ENCODE peak calls at places on chromosome 5, in ten cellular contexts. One of them, this sample, is unnamed.

GRCh38 chr5:10077721-10078551 is 171.8 kb downstream of the ATPSCKMT start:
- DNase-seq in stimulated activated CD4-positive, alpha-beta T cell treated with anti-CD3 and anti-CD28 coated beads, Interleukin-1b, Interleukin-23, amount 100 ng/mL, for 24 hours: no peak
- DNase-seq in astrocyte of the spinal cord: peak; percentile 17
- DNase-seq in activated B cell treated with CpG ODN at 0.5 μM for 24 hours: no peak
- DNase-seq in ELR: peak; percentile 1
- DNase-seq in fibroblast of mammary gland: peak; percentile 77
- DNase-seq in mammary epithelial cell: no peak
- DNase-seq in stimulated activated CD8-positive, alpha-beta memory T cell treated with anti-CD3 and anti-CD28 coated beads, Interleukin-4, amount 100 ng/mL, for 1 hour: no peak
- DNase-seq in cardiac muscle cell: peak; percentile 1
- DNase-seq in SK-N-SH: no peak
- DNase-seq in this sample: no peak

GRCh38 chr5:83034036-83034435 is 43.2 kb downstream of the TMEM167A start:
- DNase-seq in SK-N-SH: no peak
- DNase-seq in fibroblast of mammary gland: no peak
- DNase-seq in activated B cell treated with CpG ODN at 0.5 μM for 24 hours: no peak
- DNase-seq in mammary epithelial cell: no peak
- DNase-seq in ELR: no peak
- DNase-seq in astrocyte of the spinal cord: no peak
- DNase-seq in stimulated activated CD8-positive, alpha-beta memory T cell treated with anti-CD3 and anti-CD28 coated beads, Interleukin-4, amount 100 ng/mL, for 1 hour: no peak
- DNase-seq in cardiac muscle cell: no peak
- DNase-seq in stimulated activated CD4-positive, alpha-beta T cell treated with anti-CD3 and anti-CD28 coated beads, Interleukin-1b, Interleukin-23, amount 100 ng/mL, for 24 hours: no peak
- DNase-seq in this sample: no peak

GRCh38 chr5:137221914-137222313 is 277.2 kb downstream of the SPOCK1 start:
- DNase-seq in ELR: no peak
- DNase-seq in activated B cell treated with CpG ODN at 0.5 μM for 24 hours: no peak
- DNase-seq in SK-N-SH: peak; percentile 15
- DNase-seq in stimulated activated CD8-positive, alpha-beta memory T cell treated with anti-CD3 and anti-CD28 coated beads, Interleukin-4, amount 100 ng/mL, for 1 hour: no peak
- DNase-seq in mammary epithelial cell: no peak
- DNase-seq in fibroblast of mammary gland: no peak
- DNase-seq in astrocyte of the spinal cord: no peak
- DNase-seq in cardiac muscle cell: no peak
- DNase-seq in stimulated activated CD4-positive, alpha-beta T cell treated with anti-CD3 and anti-CD28 coated beads, Interleukin-1b, Interleukin-23, amount 100 ng/mL, for 24 hours: no peak
- DNase-seq in this sample: no peak

GRCh38 chr5:15734058-15734457 is 234.1 kb downstream of the FBXL7 start:
- DNase-seq in SK-N-SH: no peak
- DNase-seq in astrocyte of the spinal cord: no peak
- DNase-seq in activated B cell treated with CpG ODN at 0.5 μM for 24 hours: no peak
- DNase-seq in stimulated activated CD4-positive, alpha-beta T cell treated with anti-CD3 and anti-CD28 coated beads, Interleukin-1b, Interleukin-23, amount 100 ng/mL, for 24 hours: no peak
- DNase-seq in fibroblast of mammary gland: no peak
- DNase-seq in mammary epithelial cell: no peak
- DNase-seq in ELR: no peak
- DNase-seq in cardiac muscle cell: no peak
- DNase-seq in stimulated activated CD8-positive, alpha-beta memory T cell treated with anti-CD3 and anti-CD28 coated beads, Interleukin-4, amount 100 ng/mL, for 1 hour: no peak
- DNase-seq in this sample: no peak

GRCh38 chr5:91146905-91147600 is 236.1 kb downstream of the ARRDC3 start:
- DNase-seq in stimulated activated CD8-positive, alpha-beta memory T cell treated with anti-CD3 and anti-CD28 coated beads, Interleukin-4, amount 100 ng/mL, for 1 hour: no peak
- DNase-seq in stimulated activated CD4-positive, alpha-beta T cell treated with anti-CD3 and anti-CD28 coated beads, Interleukin-1b, Interleukin-23, amount 100 ng/mL, for 24 hours: no peak
- DNase-seq in astrocyte of the spinal cord: no peak
- DNase-seq in ELR: no peak
- DNase-seq in fibroblast of mammary gland: no peak
- DNase-seq in SK-N-SH: no peak
- DNase-seq in mammary epithelial cell: no peak
- DNase-seq in activated B cell treated with CpG ODN at 0.5 μM for 24 hours: no peak
- DNase-seq in cardiac muscle cell: peak; percentile 66
- DNase-seq in this sample: no peak

GRCh38 chr5:23208959-23209431 is 298.4 kb upstream of the PRDM9 start:
- DNase-seq in stimulated activated CD4-positive, alpha-beta T cell treated with anti-CD3 and anti-CD28 coated beads, Interleukin-1b, Interleukin-23, amount 100 ng/mL, for 24 hours: no peak
- DNase-seq in astrocyte of the spinal cord: peak; percentile 29
- DNase-seq in activated B cell treated with CpG ODN at 0.5 μM for 24 hours: no peak
- DNase-seq in cardiac muscle cell: peak; percentile 57
- DNase-seq in SK-N-SH: peak; percentile 34
- DNase-seq in fibroblast of mammary gland: peak; percentile 67
- DNase-seq in mammary epithelial cell: peak; percentile 63
- DNase-seq in ELR: peak; percentile 19
- DNase-seq in stimulated activated CD8-positive, alpha-beta memory T cell treated with anti-CD3 and anti-CD28 coated beads, Interleukin-4, amount 100 ng/mL, for 1 hour: no peak
- DNase-seq in this sample: no peak

GRCh38 chr5:58466939-58467338 is 7.1 kb upstream of the PLK2 start:
- DNase-seq in stimulated activated CD8-positive, alpha-beta memory T cell treated with anti-CD3 and anti-CD28 coated beads, Interleukin-4, amount 100 ng/mL, for 1 hour: no peak
- DNase-seq in astrocyte of the spinal cord: peak; percentile 60
- DNase-seq in fibroblast of mammary gland: peak; percentile 35
- DNase-seq in mammary epithelial cell: no peak
- DNase-seq in SK-N-SH: no peak
- DNase-seq in cardiac muscle cell: peak; percentile 55
- DNase-seq in stimulated activated CD4-positive, alpha-beta T cell treated with anti-CD3 and anti-CD28 coated beads, Interleukin-1b, Interleukin-23, amount 100 ng/mL, for 24 hours: no peak
- DNase-seq in activated B cell treated with CpG ODN at 0.5 μM for 24 hours: no peak
- DNase-seq in ELR: peak; percentile 63
- DNase-seq in this sample: no peak

GRCh38 chr5:113217619-113218184 is 217.1 kb downstream of the TSSK1B start:
- DNase-seq in activated B cell treated with CpG ODN at 0.5 μM for 24 hours: no peak
- DNase-seq in astrocyte of the spinal cord: no peak
- DNase-seq in stimulated activated CD8-positive, alpha-beta memory T cell treated with anti-CD3 and anti-CD28 coated beads, Interleukin-4, amount 100 ng/mL, for 1 hour: no peak
- DNase-seq in fibroblast of mammary gland: no peak
- DNase-seq in cardiac muscle cell: no peak
- DNase-seq in mammary epithelial cell: no peak
- DNase-seq in ELR: no peak
- DNase-seq in SK-N-SH: no peak
- DNase-seq in stimulated activated CD4-positive, alpha-beta T cell treated with anti-CD3 and anti-CD28 coated beads, Interleukin-1b, Interleukin-23, amount 100 ng/mL, for 24 hours: no peak
- DNase-seq in this sample: no peak

GRCh38 chr5:97111004-97111403 is 31.4 kb downstream of the LIX1 start:
- DNase-seq in ELR: no peak
- DNase-seq in fibroblast of mammary gland: no peak
- DNase-seq in activated B cell treated with CpG ODN at 0.5 μM for 24 hours: no peak
- DNase-seq in mammary epithelial cell: no peak
- DNase-seq in stimulated activated CD8-positive, alpha-beta memory T cell treated with anti-CD3 and anti-CD28 coated beads, Interleukin-4, amount 100 ng/mL, for 1 hour: no peak
- DNase-seq in SK-N-SH: no peak
- DNase-seq in cardiac muscle cell: no peak
- DNase-seq in stimulated activated CD4-positive, alpha-beta T cell treated with anti-CD3 and anti-CD28 coated beads, Interleukin-1b, Interleukin-23, amount 100 ng/mL, for 24 hours: no peak
- DNase-seq in astrocyte of the spinal cord: no peak
- DNase-seq in this sample: no peak

GRCh38 chr5:72007336-72008111 is 99.8 kb upstream of the MAP1B start:
- DNase-seq in stimulated activated CD4-positive, alpha-beta T cell treated with anti-CD3 and anti-CD28 coated beads, Interleukin-1b, Interleukin-23, amount 100 ng/mL, for 24 hours: no peak
- DNase-seq in cardiac muscle cell: no peak
- DNase-seq in mammary epithelial cell: no peak
- DNase-seq in stimulated activated CD8-positive, alpha-beta memory T cell treated with anti-CD3 and anti-CD28 coated beads, Interleukin-4, amount 100 ng/mL, for 1 hour: no peak
- DNase-seq in fibroblast of mammary gland: no peak
- DNase-seq in SK-N-SH: peak; percentile 63
- DNase-seq in astrocyte of the spinal cord: no peak
- DNase-seq in activated B cell treated with CpG ODN at 0.5 μM for 24 hours: no peak
- DNase-seq in ELR: no peak
- DNase-seq in this sample: no peak

GRCh38 chr5:50958852-50959457 is 292.5 kb downstream of the PARP8 start:
- DNase-seq in mammary epithelial cell: peak; percentile 9
- DNase-seq in stimulated activated CD4-positive, alpha-beta T cell treated with anti-CD3 and anti-CD28 coated beads, Interleukin-1b, Interleukin-23, amount 100 ng/mL, for 24 hours: no peak
- DNase-seq in ELR: peak; percentile 57
- DNase-seq in activated B cell treated with CpG ODN at 0.5 μM for 24 hours: no peak
- DNase-seq in fibroblast of mammary gland: peak; percentile 33
- DNase-seq in cardiac muscle cell: peak; percentile 47
- DNase-seq in SK-N-SH: peak; percentile 59
- DNase-seq in astrocyte of the spinal cord: peak; percentile 39
- DNase-seq in stimulated activated CD8-positive, alpha-beta memory T cell treated with anti-CD3 and anti-CD28 coated beads, Interleukin-4, amount 100 ng/mL, for 1 hour: no peak
- DNase-seq in this sample: no peak

GRCh38 chr5:139388198-139388821 is 1.4 kb downstream of the MZB1 start:
- DNase-seq in cardiac muscle cell: peak; percentile 58
- DNase-seq in SK-N-SH: no peak
- DNase-seq in stimulated activated CD8-positive, alpha-beta memory T cell treated with anti-CD3 and anti-CD28 coated beads, Interleukin-4, amount 100 ng/mL, for 1 hour: no peak
- DNase-seq in activated B cell treated with CpG ODN at 0.5 μM for 24 hours: peak; percentile 54
- DNase-seq in astrocyte of the spinal cord: no peak
- DNase-seq in ELR: no peak
- DNase-seq in stimulated activated CD4-positive, alpha-beta T cell treated with anti-CD3 and anti-CD28 coated beads, Interleukin-1b, Interleukin-23, amount 100 ng/mL, for 24 hours: no peak
- DNase-seq in fibroblast of mammary gland: no peak
- DNase-seq in mammary epithelial cell: no peak
- DNase-seq in this sample: no peak

GRCh38 chr5:138969323-138970013 is 94.3 kb upstream of the LRRTM2 start:
- DNase-seq in stimulated activated CD8-positive, alpha-beta memory T cell treated with anti-CD3 and anti-CD28 coated beads, Interleukin-4, amount 100 ng/mL, for 1 hour: no peak
- DNase-seq in SK-N-SH: peak; percentile 54
- DNase-seq in fibroblast of mammary gland: no peak
- DNase-seq in ELR: no peak
- DNase-seq in cardiac muscle cell: no peak
- DNase-seq in stimulated activated CD4-positive, alpha-beta T cell treated with anti-CD3 and anti-CD28 coated beads, Interleukin-1b, Interleukin-23, amount 100 ng/mL, for 24 hours: no peak
- DNase-seq in activated B cell treated with CpG ODN at 0.5 μM for 24 hours: no peak
- DNase-seq in astrocyte of the spinal cord: no peak
- DNase-seq in mammary epithelial cell: no peak
- DNase-seq in this sample: no peak

GRCh38 chr5:17396247-17396646 is 101.8 kb upstream of the TAF11L2 start:
- DNase-seq in ELR: no peak
- DNase-seq in astrocyte of the spinal cord: no peak
- DNase-seq in SK-N-SH: no peak
- DNase-seq in fibroblast of mammary gland: peak; percentile 49
- DNase-seq in stimulated activated CD8-positive, alpha-beta memory T cell treated with anti-CD3 and anti-CD28 coated beads, Interleukin-4, amount 100 ng/mL, for 1 hour: no peak
- DNase-seq in stimulated activated CD4-positive, alpha-beta T cell treated with anti-CD3 and anti-CD28 coated beads, Interleukin-1b, Interleukin-23, amount 100 ng/mL, for 24 hours: no peak
- DNase-seq in mammary epithelial cell: no peak
- DNase-seq in cardiac muscle cell: no peak
- DNase-seq in activated B cell treated with CpG ODN at 0.5 μM for 24 hours: no peak
- DNase-seq in this sample: no peak

GRCh38 chr5:71924325-71924724 is 182.9 kb upstream of the MAP1B start:
- DNase-seq in stimulated activated CD8-positive, alpha-beta memory T cell treated with anti-CD3 and anti-CD28 coated beads, Interleukin-4, amount 100 ng/mL, for 1 hour: no peak
- DNase-seq in ELR: peak; percentile 20
- DNase-seq in SK-N-SH: no peak
- DNase-seq in stimulated activated CD4-positive, alpha-beta T cell treated with anti-CD3 and anti-CD28 coated beads, Interleukin-1b, Interleukin-23, amount 100 ng/mL, for 24 hours: no peak
- DNase-seq in mammary epithelial cell: no peak
- DNase-seq in cardiac muscle cell: peak; percentile 34
- DNase-seq in fibroblast of mammary gland: no peak
- DNase-seq in astrocyte of the spinal cord: peak; percentile 39
- DNase-seq in activated B cell treated with CpG ODN at 0.5 μM for 24 hours: no peak
- DNase-seq in this sample: no peak

GRCh38 chr5:5141625-5142527 is 1.7 kb downstream of the ADAMTS16 start:
- DNase-seq in astrocyte of the spinal cord: peak; percentile 73
- DNase-seq in fibroblast of mammary gland: peak; percentile 69
- DNase-seq in cardiac muscle cell: peak; percentile 71
- DNase-seq in mammary epithelial cell: peak; percentile 29
- DNase-seq in stimulated activated CD8-positive, alpha-beta memory T cell treated with anti-CD3 and anti-CD28 coated beads, Interleukin-4, amount 100 ng/mL, for 1 hour: peak; percentile 21
- DNase-seq in SK-N-SH: peak; percentile 53
- DNase-seq in ELR: peak; percentile 80
- DNase-seq in stimulated activated CD4-positive, alpha-beta T cell treated with anti-CD3 and anti-CD28 coated beads, Interleukin-1b, Interleukin-23, amount 100 ng/mL, for 24 hours: peak; percentile 21
- DNase-seq in activated B cell treated with CpG ODN at 0.5 μM for 24 hours: no peak
- DNase-seq in this sample: peak; percentile 43

GRCh38 chr5:51484326-51484725 is 101.1 kb downstream of the ISL1 start:
- DNase-seq in ELR: peak; percentile 47
- DNase-seq in fibroblast of mammary gland: no peak
- DNase-seq in stimulated activated CD8-positive, alpha-beta memory T cell treated with anti-CD3 and anti-CD28 coated beads, Interleukin-4, amount 100 ng/mL, for 1 hour: no peak
- DNase-seq in activated B cell treated with CpG ODN at 0.5 μM for 24 hours: no peak
- DNase-seq in SK-N-SH: no peak
- DNase-seq in mammary epithelial cell: no peak
- DNase-seq in stimulated activated CD4-positive, alpha-beta T cell treated with anti-CD3 and anti-CD28 coated beads, Interleukin-1b, Interleukin-23, amount 100 ng/mL, for 24 hours: no peak
- DNase-seq in astrocyte of the spinal cord: peak; percentile 5
- DNase-seq in cardiac muscle cell: no peak
- DNase-seq in this sample: no peak

GRCh38 chr5:149166128-149166527 is 24.8 kb downstream of the ABLIM3 start:
- DNase-seq in SK-N-SH: no peak
- DNase-seq in astrocyte of the spinal cord: no peak
- DNase-seq in activated B cell treated with CpG ODN at 0.5 μM for 24 hours: no peak
- DNase-seq in ELR: peak; percentile 77
- DNase-seq in stimulated activated CD4-positive, alpha-beta T cell treated with anti-CD3 and anti-CD28 coated beads, Interleukin-1b, Interleukin-23, amount 100 ng/mL, for 24 hours: no peak
- DNase-seq in fibroblast of mammary gland: peak; percentile 92
- DNase-seq in stimulated activated CD8-positive, alpha-beta memory T cell treated with anti-CD3 and anti-CD28 coated beads, Interleukin-4, amount 100 ng/mL, for 1 hour: no peak
- DNase-seq in mammary epithelial cell: peak; percentile 28
- DNase-seq in cardiac muscle cell: no peak
- DNase-seq in this sample: no peak

GRCh38 chr5:170603578-170604565 is 100.1 kb downstream of the KCNIP1 start:
- DNase-seq in mammary epithelial cell: peak; percentile 24
- DNase-seq in activated B cell treated with CpG ODN at 0.5 μM for 24 hours: no peak
- DNase-seq in cardiac muscle cell: peak; percentile 57
- DNase-seq in ELR: peak; percentile 60
- DNase-seq in stimulated activated CD4-positive, alpha-beta T cell treated with anti-CD3 and anti-CD28 coated beads, Interleukin-1b, Interleukin-23, amount 100 ng/mL, for 24 hours: peak; percentile 43
- DNase-seq in astrocyte of the spinal cord: peak; percentile 18
- DNase-seq in fibroblast of mammary gland: peak; percentile 49
- DNase-seq in stimulated activated CD8-positive, alpha-beta memory T cell treated with anti-CD3 and anti-CD28 coated beads, Interleukin-4, amount 100 ng/mL, for 1 hour: no peak
- DNase-seq in SK-N-SH: peak; percentile 84
- DNase-seq in this sample: no peak

GRCh38 chr5:138520971-138521370 is 22.1 kb downstream of the ETF1 start:
- DNase-seq in astrocyte of the spinal cord: no peak
- DNase-seq in fibroblast of mammary gland: no peak
- DNase-seq in ELR: no peak
- DNase-seq in SK-N-SH: no peak
- DNase-seq in mammary epithelial cell: no peak
- DNase-seq in activated B cell treated with CpG ODN at 0.5 μM for 24 hours: no peak
- DNase-seq in cardiac muscle cell: no peak
- DNase-seq in stimulated activated CD4-positive, alpha-beta T cell treated with anti-CD3 and anti-CD28 coated beads, Interleukin-1b, Interleukin-23, amount 100 ng/mL, for 24 hours: no peak
- DNase-seq in stimulated activated CD8-positive, alpha-beta memory T cell treated with anti-CD3 and anti-CD28 coated beads, Interleukin-4, amount 100 ng/mL, for 1 hour: no peak
- DNase-seq in this sample: no peak

GRCh38 chr5:91024727-91025126 is 358.4 kb downstream of the ARRDC3 start:
- DNase-seq in activated B cell treated with CpG ODN at 0.5 μM for 24 hours: no peak
- DNase-seq in SK-N-SH: no peak
- DNase-seq in stimulated activated CD4-positive, alpha-beta T cell treated with anti-CD3 and anti-CD28 coated beads, Interleukin-1b, Interleukin-23, amount 100 ng/mL, for 24 hours: no peak
- DNase-seq in mammary epithelial cell: no peak
- DNase-seq in stimulated activated CD8-positive, alpha-beta memory T cell treated with anti-CD3 and anti-CD28 coated beads, Interleukin-4, amount 100 ng/mL, for 1 hour: no peak
- DNase-seq in astrocyte of the spinal cord: peak; percentile 17
- DNase-seq in ELR: no peak
- DNase-seq in cardiac muscle cell: no peak
- DNase-seq in fibroblast of mammary gland: no peak
- DNase-seq in this sample: no peak

GRCh38 chr5:134530375-134531077 is 5.1 kb downstream of the JADE2 start:
- DNase-seq in activated B cell treated with CpG ODN at 0.5 μM for 24 hours: no peak
- DNase-seq in mammary epithelial cell: no peak
- DNase-seq in ELR: no peak
- DNase-seq in stimulated activated CD8-positive, alpha-beta memory T cell treated with anti-CD3 and anti-CD28 coated beads, Interleukin-4, amount 100 ng/mL, for 1 hour: no peak
- DNase-seq in fibroblast of mammary gland: no peak
- DNase-seq in SK-N-SH: no peak
- DNase-seq in stimulated activated CD4-positive, alpha-beta T cell treated with anti-CD3 and anti-CD28 coated beads, Interleukin-1b, Interleukin-23, amount 100 ng/mL, for 24 hours: no peak
- DNase-seq in astrocyte of the spinal cord: no peak
- DNase-seq in cardiac muscle cell: peak; percentile 57
- DNase-seq in this sample: no peak

GRCh38 chr5:102971693-102972293 is 148.1 kb downstream of the GIN1 start:
- DNase-seq in activated B cell treated with CpG ODN at 0.5 μM for 24 hours: no peak
- DNase-seq in cardiac muscle cell: peak; percentile 63
- DNase-seq in fibroblast of mammary gland: peak; percentile 61
- DNase-seq in ELR: peak; percentile 64
- DNase-seq in mammary epithelial cell: peak; percentile 9
- DNase-seq in astrocyte of the spinal cord: peak; percentile 50
- DNase-seq in stimulated activated CD8-positive, alpha-beta memory T cell treated with anti-CD3 and anti-CD28 coated beads, Interleukin-4, amount 100 ng/mL, for 1 hour: no peak
- DNase-seq in SK-N-SH: no peak
- DNase-seq in stimulated activated CD4-positive, alpha-beta T cell treated with anti-CD3 and anti-CD28 coated beads, Interleukin-1b, Interleukin-23, amount 100 ng/mL, for 24 hours: no peak
- DNase-seq in this sample: no peak

GRCh38 chr5:74940782-74941363 is 74.7 kb upstream of the FAM169A start:
- DNase-seq in astrocyte of the spinal cord: no peak
- DNase-seq in cardiac muscle cell: no peak
- DNase-seq in SK-N-SH: no peak
- DNase-seq in stimulated activated CD8-positive, alpha-beta memory T cell treated with anti-CD3 and anti-CD28 coated beads, Interleukin-4, amount 100 ng/mL, for 1 hour: no peak
- DNase-seq in fibroblast of mammary gland: no peak
- DNase-seq in stimulated activated CD4-positive, alpha-beta T cell treated with anti-CD3 and anti-CD28 coated beads, Interleukin-1b, Interleukin-23, amount 100 ng/mL, for 24 hours: no peak
- DNase-seq in ELR: no peak
- DNase-seq in activated B cell treated with CpG ODN at 0.5 μM for 24 hours: no peak
- DNase-seq in mammary epithelial cell: no peak
- DNase-seq in this sample: no peak

GRCh38 chr5:179679014-179679674 is 1.7 kb downstream of the CBY3 start:
- DNase-seq in fibroblast of mammary gland: peak; percentile 68
- DNase-seq in cardiac muscle cell: peak; percentile 82
- DNase-seq in activated B cell treated with CpG ODN at 0.5 μM for 24 hours: peak; percentile 58
- DNase-seq in SK-N-SH: peak; percentile 66
- DNase-seq in mammary epithelial cell: peak; percentile 37
- DNase-seq in stimulated activated CD4-positive, alpha-beta T cell treated with anti-CD3 and anti-CD28 coated beads, Interleukin-1b, Interleukin-23, amount 100 ng/mL, for 24 hours: peak; percentile 64
- DNase-seq in astrocyte of the spinal cord: peak; percentile 60
- DNase-seq in stimulated activated CD8-positive, alpha-beta memory T cell treated with anti-CD3 and anti-CD28 coated beads, Interleukin-4, amount 100 ng/mL, for 1 hour: peak; percentile 42
- DNase-seq in ELR: peak; percentile 27
- DNase-seq in this sample: no peak

GRCh38 chr5:89028579-89029272 is 145.7 kb upstream of the MEF2C start:
- DNase-seq in stimulated activated CD8-positive, alpha-beta memory T cell treated with anti-CD3 and anti-CD28 coated beads, Interleukin-4, amount 100 ng/mL, for 1 hour: no peak
- DNase-seq in astrocyte of the spinal cord: peak; percentile 58
- DNase-seq in activated B cell treated with CpG ODN at 0.5 μM for 24 hours: no peak
- DNase-seq in cardiac muscle cell: no peak
- DNase-seq in stimulated activated CD4-positive, alpha-beta T cell treated with anti-CD3 and anti-CD28 coated beads, Interleukin-1b, Interleukin-23, amount 100 ng/mL, for 24 hours: no peak
- DNase-seq in ELR: peak; percentile 79
- DNase-seq in SK-N-SH: no peak
- DNase-seq in fibroblast of mammary gland: peak; percentile 67
- DNase-seq in mammary epithelial cell: peak; percentile 90
- DNase-seq in this sample: no peak

This sample was measured in HS-27A.